ENCODE peak calls at places on chromosomes 2 and 18, in nine cellular contexts. M is activated effector memory CD4-positive, alpha-beta T cell treated with anti-CD3 and anti-CD28 coated beads, Interleukin-2, amount 50 U/mL, for 16 hours; T is MCF 10A; K is NCI-H1694 treated with DMSO at 0.1 percent for 48 hours; B is DMS153; U is cardiac muscle cell; D is NCI-H774; G is amniotic epithelial cell; O is MV-4-11. R is an unnamed sample.

GRCh38 chr18:55320399-55321255 is 267.4 kb downstream of the TCF4 start:
- DNase-seq in M (no peak), T (no peak), K (peak; percentile 57), B (no peak), U (no peak), D (no peak), G (no peak), O (peak; percentile 2), R (no peak)

GRCh38 chr2:70514612-70515055 is 39.0 kb downstream of the TGFA start:
- DNase-seq in M (no peak), T (peak; percentile 59), K (no peak), B (peak; percentile 76), U (no peak), D (peak; percentile 42), G (no peak), O (no peak), R (no peak)

GRCh38 chr2:133063792-133064191 is 393.8 kb upstream of the LYPD1 start:
- DNase-seq in M (no peak), T (peak; percentile 38), K (no peak), B (no peak), U (peak; percentile 43), D (no peak), G (peak; percentile 56), O (peak; percentile 42), R (peak; percentile 43)

GRCh38 chr2:9288681-9289338 is 82.2 kb downstream of the ASAP2 start:
- DNase-seq in M (no peak), T (no peak), K (no peak), B (no peak), U (peak; percentile 42), D (no peak), G (peak; percentile 71), O (no peak), R (no peak)

GRCh38 chr2:26246818-26247217 is 2.1 kb downstream of the HADHB start:
- DNase-seq in M (peak; percentile 67), T (peak; percentile 83), K (no peak), B (no peak), U (peak; percentile 17), D (no peak), G (peak; percentile 35), O (peak; percentile 87), R (peak; percentile 91)

GRCh38 chr2:240514631-240515030 is 43.2 kb downstream of the ANKMY1 start:
- DNase-seq in M (peak; percentile 60), T (peak; percentile 7), K (no peak), B (peak; percentile 43), U (no peak), D (no peak), G (no peak), O (no peak), R (no peak)

GRCh38 chr18:79217979-79218604 is 148.9 kb downstream of the ATP9B start:
- DNase-seq in M (no peak), T (no peak), K (no peak), B (no peak), U (peak; percentile 50), D (no peak), G (peak; percentile 53), O (no peak), R (no peak)

GRCh38 chr2:170261566-170261965 is 83.6 kb downstream of the MYO3B start:
- DNase-seq in M (no peak), T (no peak), K (no peak), B (no peak), U (no peak), D (no peak), G (no peak), O (no peak), R (no peak)

GRCh38 chr2:59885536-59885935 is 667.9 kb downstream of the BCL11A start:
- DNase-seq in M (no peak), T (no peak), K (no peak), B (no peak), U (no peak), D (no peak), G (no peak), O (no peak), R (no peak)

GRCh38 chr2:43576983-43577892 is 18.6 kb downstream of the THADA start:
- DNase-seq in M (peak; percentile 68), T (peak; percentile 69), K (peak; percentile 61), B (peak; percentile 32), U (peak; percentile 86), D (no peak), G (peak; percentile 79), O (peak; percentile 62), R (peak; percentile 87)

GRCh38 chr18:7870855-7871254 is 303.7 kb downstream of the PTPRM start:
- DNase-seq in M (no peak), T (peak; percentile 69), K (no peak), B (no peak), U (peak; percentile 61), D (no peak), G (peak; percentile 83), O (no peak), R (no peak)

GRCh38 chr2:198000417-198000816 is 196.0 kb downstream of the PLCL1 start:
- DNase-seq in M (no peak), T (no peak), K (no peak), B (no peak), U (no peak), D (no peak), G (no peak), O (no peak), R (no peak)

GRCh38 chr18:8052237-8052701 is 485.2 kb downstream of the PTPRM start:
- DNase-seq in M (no peak), T (peak; percentile 20), K (no peak), B (no peak), U (no peak), D (no peak), G (peak; percentile 9), O (peak; percentile 73), R (peak; percentile 12)

GRCh38 chr2:74219846-74220486 is 21.6 kb downstream of the MTHFD2 start:
- DNase-seq in M (no peak), T (no peak), K (no peak), B (no peak), U (no peak), D (no peak), G (no peak), O (no peak), R (no peak)

GRCh38 chr18:69399253-69399652 is 1.4 kb upstream of the DOK6 start:
- DNase-seq in M (no peak), T (no peak), K (no peak), B (no peak), U (peak; percentile 1), D (no peak), G (no peak), O (no peak), R (no peak)

GRCh38 chr18:76212958-76213357 is 282.1 kb downstream of the ZNF516 start:
- DNase-seq in M (no peak), T (no peak), K (no peak), B (peak; percentile 98), U (no peak), D (peak; percentile 89), G (no peak), O (peak; percentile 21), R (no peak)

R was measured in RKO.